ENCODE peak calls at places on chromosomes 3 and 15, in four cellular contexts. Q is erythroblast, L is HT1080, H is foreskin fibroblast. V is an unnamed sample.

GRCh38 chr3:197555281-197556261 is at the start of gene BDH1:
- DNase-seq in Q (peak), L (peak), H (peak), V (no peak)

GRCh38 chr3:180102134-180102533 is 65.4 kb upstream of the PEX5L start:
- DNase-seq in Q (no peak), L (no peak), H (no peak), V (no peak)

GRCh38 chr15:65008989-65009388 is 19.3 kb upstream of the SPG21 start:
- DNase-seq in Q (no peak), L (no peak), H (no peak), V (no peak)

GRCh38 chr15:29570931-29571727 is 251.1 kb downstream of the TJP1 start:
- DNase-seq in Q (no peak), L (no peak), H (no peak), V (no peak)

GRCh38 chr3:195908439-195909293 is at the start of gene TNK2:
- DNase-seq in Q (peak), L (no peak), H (no peak), V (no peak)

GRCh38 chr15:67955256-67955655 is 98.9 kb upstream of the PIAS1 start:
- DNase-seq in Q (no peak), L (no peak), H (no peak), V (no peak)

GRCh38 chr3:16741103-16741758 is 136.0 kb upstream of the DAZL start:
- DNase-seq in Q (no peak), L (peak), H (peak), V (peak)

GRCh38 chr15:74460903-74461846 is at the start of gene UBL7:
- DNase-seq in Q (peak), L (peak), H (peak), V (peak)

GRCh38 chr3:50210510-50211367 is 5.7 kb downstream of the SLC38A3 start:
- DNase-seq in Q (no peak), L (no peak), H (no peak), V (no peak)

GRCh38 chr3:152719264-152719663 is 115.7 kb upstream of the P2RY1 start:
- DNase-seq in Q (peak), L (peak), H (peak), V (peak)

GRCh38 chr3:168100777-168101492 is 5.2 kb upstream of the GOLIM4 start:
- DNase-seq in Q (no peak), L (peak), H (peak), V (no peak)

GRCh38 chr3:151109401-151109800 is 23.9 kb downstream of the MED12L start:
- DNase-seq in Q (no peak), L (no peak), H (no peak), V (no peak)

GRCh38 chr15:101159936-101160770 is 91.7 kb downstream of the CHSY1 start:
- DNase-seq in Q (no peak), L (no peak), H (no peak), V (no peak)

GRCh38 chr3:138332472-138333073 is 2.9 kb upstream of the NME9 start:
- DNase-seq in Q (peak), L (peak), H (peak), V (no peak)

GRCh38 chr3:50525987-50526386 is 22.6 kb upstream of the CACNA2D2 start:
- DNase-seq in Q (peak), L (peak), H (peak), V (peak)

GRCh38 chr3:72482589-72483249 is 365.5 kb downstream of the SHQ1 start:
- DNase-seq in Q (peak), L (peak), H (peak), V (peak)

GRCh38 chr15:78365931-78366330 is 25.8 kb downstream of the CRABP1 start:
- DNase-seq in Q (no peak), L (no peak), H (no peak), V (no peak)

GRCh38 chr15:23039917-23040281 is 530 bp upstream of the TUBGCP5 start:
- DNase-seq in Q (no peak), L (no peak), H (no peak), V (no peak)

GRCh38 chr3:32813180-32813579 is 4.6 kb upstream of the TRIM71 start:
- DNase-seq in Q (no peak), L (peak), H (no peak), V (no peak)

GRCh38 chr3:104132566-104132997 is 1234.1 kb upstream of the ALCAM start:
- DNase-seq in Q (no peak), L (peak), H (no peak), V (peak)

GRCh38 chr15:83853232-83853631 is 199.3 kb downstream of the ADAMTSL3 start:
- DNase-seq in Q (no peak), L (no peak), H (no peak), V (no peak)

GRCh38 chr3:143171141-143171651 is 51.6 kb downstream of the CHST2 start:
- DNase-seq in Q (no peak), L (peak), H (peak), V (peak)

V was measured in skeletal muscle cell.